ENCODE peak calls at places on chromosomes 6 and 20, in five cellular contexts. Y is Peyer's patch, T is psoas muscle, C is GM23338, L is left ventricle myocardium inferior. R is an unnamed sample.

GRCh38 chr6:135170849-135171248 is 10.3 kb upstream of the MYB start:
- DNase-seq in Y (no peak), T (no peak), C (no peak), L (no peak), R (no peak)

GRCh38 chr6:77447254-77447653 is 16.0 kb downstream of the HTR1B start:
- DNase-seq in Y (no peak), T (no peak), C (no peak), L (no peak), R (no peak)

GRCh38 chr6:43308990-43309477 is 408 bp upstream of the CRIP3 start:
- DNase-seq in Y (no peak), T (no peak), C (no peak), L (no peak), R (no peak)

GRCh38 chr6:5466459-5466858 is 205.1 kb downstream of the FARS2 start:
- DNase-seq in Y (no peak), T (no peak), C (no peak), L (no peak), R (no peak)

GRCh38 chr6:167255918-167256553 is 35.1 kb upstream of the UNC93A start:
- DNase-seq in Y (no peak), T (no peak), C (peak), L (no peak), R (no peak)

GRCh38 chr20:47854687-47855212 is 69.5 kb upstream of the SULF2 start:
- DNase-seq in Y (no peak), T (no peak), C (peak), L (no peak), R (no peak)

GRCh38 chr20:24960861-24961260 is 11.8 kb downstream of the CST7 start:
- DNase-seq in Y (no peak), T (no peak), C (no peak), L (no peak), R (no peak)

GRCh38 chr6:16503919-16504554 is 257.2 kb downstream of the ATXN1 start:
- DNase-seq in Y (no peak), T (no peak), C (no peak), L (no peak), R (no peak)

GRCh38 chr20:47957135-47957534 is 171.9 kb upstream of the SULF2 start:
- DNase-seq in Y (no peak), T (no peak), C (no peak), L (no peak), R (no peak)

GRCh38 chr20:25072226-25072811 is 9.6 kb downstream of the VSX1 start:
- DNase-seq in Y (peak), T (no peak), C (no peak), L (no peak), R (no peak)

GRCh38 chr20:26277339-26277738 is 580.7 kb upstream of the ZNF337 start:
- DNase-seq in Y (no peak), T (no peak), C (no peak), L (no peak), R (no peak)

GRCh38 chr6:79413562-79414002 is 123.6 kb downstream of the LCA5 start:
- DNase-seq in Y (no peak), T (no peak), C (no peak), L (no peak), R (no peak)

GRCh38 chr6:129369737-129370136 is 340.2 kb downstream of the ARHGAP18 start:
- DNase-seq in Y (no peak), T (no peak), C (no peak), L (no peak), R (no peak)

GRCh38 chr20:13220194-13220856 is 749 bp upstream of the ISM1 start:
- DNase-seq in Y (peak), T (peak), C (peak), L (peak), R (peak)

GRCh38 chr6:129498950-129499870 is 210.8 kb downstream of the ARHGAP18 start:
- DNase-seq in Y (no peak), T (no peak), C (peak), L (no peak), R (no peak)

GRCh38 chr6:548091-548490 is 108.8 kb downstream of the HUS1B start:
- DNase-seq in Y (no peak), T (no peak), C (no peak), L (no peak), R (no peak)

GRCh38 chr20:31849306-31849930 is 4.0 kb upstream of the FOXS1 start:
- DNase-seq in Y (peak), T (no peak), C (peak), L (no peak), R (no peak)

GRCh38 chr20:9400371-9401025 is 113.9 kb upstream of the LAMP5 start:
- DNase-seq in Y (no peak), T (no peak), C (no peak), L (no peak), R (no peak)

GRCh38 chr6:26021350-26022165 is 59.0 kb downstream of the TRIM38 start:
- DNase-seq in Y (peak), T (peak), C (peak), L (peak), R (peak)

GRCh38 chr6:95768539-95768938 is 191.2 kb downstream of the MANEA start:
- DNase-seq in Y (no peak), T (no peak), C (peak), L (no peak), R (no peak)

GRCh38 chr20:1702288-1702687 is 44.7 kb upstream of the SIRPG start:
- DNase-seq in Y (no peak), T (no peak), C (no peak), L (no peak), R (no peak)

GRCh38 chr6:161578478-161578877 is 304.6 kb upstream of the AGPAT4 start:
- DNase-seq in Y (no peak), T (no peak), C (no peak), L (no peak), R (no peak)

GRCh38 chr6:147691436-147691835 is 182.9 kb downstream of the SAMD5 start:
- DNase-seq in Y (no peak), T (no peak), C (no peak), L (no peak), R (no peak)

GRCh38 chr20:43942661-43943285 is 28.1 kb downstream of the TOX2 start:
- DNase-seq in Y (peak), T (no peak), C (no peak), L (no peak), R (no peak)

GRCh38 chr6:47698342-47698787 is at the start of gene ADGRF4:
- DNase-seq in Y (peak), T (no peak), C (peak), L (no peak), R (peak)

GRCh38 chr20:38883081-38883980 is 42.9 kb upstream of the FAM83D start:
- DNase-seq in Y (peak), T (no peak), C (no peak), L (no peak), R (no peak)

GRCh38 chr6:37351027-37351426 is 2.8 kb upstream of the RNF8 start:
- DNase-seq in Y (no peak), T (no peak), C (no peak), L (no peak), R (no peak)

GRCh38 chr20:43750774-43751166 is 24.0 kb upstream of the GTSF1L start:
- DNase-seq in Y (no peak), T (no peak), C (no peak), L (no peak), R (no peak)

GRCh38 chr20:55456316-55456940 is 548.9 kb downstream of the CBLN4 start:
- DNase-seq in Y (no peak), T (no peak), C (no peak), L (no peak), R (no peak)

GRCh38 chr6:141335889-141336288 is 796.8 kb upstream of the GJE1 start:
- DNase-seq in Y (no peak), T (no peak), C (no peak), L (no peak), R (no peak)

GRCh38 chr6:4395386-4395785 is 260.0 kb upstream of the ECI2 start:
- DNase-seq in Y (no peak), T (no peak), C (no peak), L (no peak), R (no peak)

GRCh38 chr6:85856235-85856634 is 213.5 kb upstream of the SYNCRIP start:
- DNase-seq in Y (no peak), T (no peak), C (no peak), L (no peak), R (no peak)
- TF ChIP-seq CTCF in Y (no peak), T (no peak), C (no peak), L (no peak), R (no peak)

DNA sequence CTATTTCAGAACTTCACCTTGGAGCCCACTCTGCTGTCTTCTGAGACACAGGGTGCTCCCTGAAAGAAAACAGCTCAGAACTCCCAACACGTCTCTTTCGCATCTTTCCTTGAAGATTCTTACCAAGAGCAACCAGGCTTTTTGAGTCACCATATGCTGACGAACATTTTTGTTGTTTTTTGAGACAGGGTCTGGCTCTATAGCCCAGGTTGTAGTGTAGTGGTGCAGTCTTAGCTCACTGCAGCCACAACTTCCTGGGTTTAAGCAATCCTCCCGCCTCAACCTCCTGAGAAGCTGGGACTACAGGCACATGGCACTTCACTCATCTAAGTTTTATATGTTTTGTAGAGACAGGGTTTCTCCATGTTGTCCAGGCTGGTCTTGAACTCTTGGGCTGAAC is 68.5 kb downstream of the TRMT11 start:
- DNase-seq in Y (no peak), T (no peak), C (no peak), L (no peak), R (no peak)
- H3K4me3 ChIP-seq in Y (no peak), T (no peak), C (no peak), L (no peak), R (no peak)

GRCh38 chr6:69456086-69456485 is 340.7 kb downstream of the LMBRD1 start:
- DNase-seq in Y (no peak), T (no peak), C (no peak), L (no peak), R (no peak)
- H3K27ac ChIP-seq in Y (no peak), T (no peak), C (no peak), L (no peak), R (no peak)

DNA sequence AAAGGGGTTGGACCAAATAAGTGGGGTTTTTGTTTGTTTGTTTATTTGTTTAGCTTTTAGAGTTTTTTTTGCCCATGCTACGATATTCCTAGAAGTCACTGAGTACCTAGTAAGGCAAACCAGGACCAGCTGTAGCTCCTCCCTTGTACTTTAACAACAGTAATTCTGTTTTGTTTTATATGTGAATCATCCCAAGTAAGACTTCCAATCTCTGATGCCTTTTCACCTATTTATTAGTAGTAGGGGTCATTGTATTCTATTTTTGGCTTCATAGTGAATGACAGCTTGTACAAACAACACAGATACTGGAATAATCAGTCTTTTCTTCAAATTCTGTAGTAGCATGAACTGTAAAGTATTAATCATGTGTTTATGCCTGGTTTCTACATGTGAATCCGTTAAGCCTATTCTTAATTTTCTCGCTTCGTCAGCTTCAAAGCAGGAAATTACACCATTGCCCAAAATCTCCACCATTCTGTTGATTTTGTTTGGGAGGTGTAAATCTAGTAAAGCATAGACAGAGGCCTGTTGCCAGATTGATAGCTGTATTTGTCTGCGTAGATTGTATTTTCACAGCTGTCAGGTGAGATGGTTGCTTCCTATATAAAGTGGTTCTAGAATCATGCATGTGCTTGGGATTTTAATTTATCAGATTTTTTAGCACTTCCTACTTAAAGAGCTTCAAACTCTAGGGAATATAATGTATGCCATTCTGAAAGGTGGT is 151.5 kb upstream of the FLRT3 start:
- DNase-seq in Y (no peak), T (no peak), C (no peak), L (no peak), R (no peak)
- TF ChIP-seq CTCF in Y (no peak), T (no peak), C (no peak), L (no peak), R (no peak)

GRCh38 chr6:31720196-31720770 is 1.3 kb downstream of the LY6G6C start:
- DNase-seq in Y (no peak), T (no peak), C (no peak), L (no peak), R (no peak)
- H3K4me3 ChIP-seq in Y (no peak), T (no peak), C (no peak), L (no peak), R (no peak)

DNA sequence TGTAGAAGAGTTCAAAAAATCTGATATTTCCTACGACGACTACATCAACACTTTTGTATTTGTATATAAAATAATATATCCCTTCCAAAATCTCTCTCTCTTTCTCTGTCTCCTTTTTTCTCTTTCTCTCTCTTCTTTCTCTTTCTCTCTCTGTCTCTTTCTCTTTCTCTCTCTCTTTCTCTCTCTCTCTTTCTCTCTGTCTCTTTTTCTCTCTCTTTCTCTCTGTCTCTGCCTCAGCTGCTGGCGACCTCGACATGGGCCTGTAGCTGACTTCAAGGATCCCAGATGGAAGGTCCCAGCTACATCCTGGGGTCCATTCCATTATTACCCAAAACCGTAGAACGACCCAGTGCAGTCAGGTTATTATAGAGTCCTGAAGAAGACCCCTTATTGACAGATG is 90.0 kb downstream of the CD24 start:
- DNase-seq in Y (no peak), T (no peak), C (no peak), L (no peak), R (no peak)
- H3K27ac ChIP-seq in Y (no peak), T (no peak), C (no peak), L (no peak), R (no peak)

GRCh38 chr20:62118113-62119043 is 3.9 kb upstream of the LSM14B start:
- DNase-seq in Y (no peak), T (no peak), C (no peak), L (no peak), R (no peak)

GRCh38 chr20:62116558-62117361 is 5.5 kb upstream of the LSM14B start:
- DNase-seq in Y (no peak), T (no peak), C (no peak), L (no peak), R (no peak)

GRCh38 chr20:62119101-62119500 is 3.2 kb upstream of the LSM14B start:
- DNase-seq in Y (no peak), T (no peak), C (no peak), L (no peak), R (no peak)

GRCh38 chr20:62117658-62118057 is 4.6 kb upstream of the LSM14B start:
- DNase-seq in Y (no peak), T (peak), C (no peak), L (peak), R (no peak)

DNA sequence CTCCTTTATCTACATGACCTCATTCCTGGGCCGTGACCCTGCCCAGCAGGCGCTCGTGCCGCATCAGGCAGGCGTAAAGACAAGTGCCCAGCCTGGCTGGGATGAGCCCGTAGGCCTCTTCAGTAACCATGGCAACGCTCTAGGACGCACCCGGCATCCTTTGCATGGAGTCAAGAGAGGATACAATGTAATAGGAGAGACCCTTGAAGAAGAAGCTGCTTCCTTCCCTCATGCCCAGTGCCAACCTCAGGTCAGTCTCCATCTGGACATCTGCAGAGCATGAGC is 5.0 kb upstream of the LSM14B start:
- DNase-seq in Y (no peak), T (no peak), C (no peak), L (no peak), R (no peak)
- TF ChIP-seq CTCF in Y (no peak), T (no peak), C (no peak), L (no peak), R (no peak)

GRCh38 chr20:53878262-53879047 is 191.9 kb downstream of the BCAS1 start:
- DNase-seq in Y (no peak), T (no peak), C (no peak), L (no peak), R (no peak)
- H3K4me3 ChIP-seq in Y (no peak), T (no peak), C (no peak), L (no peak), R (no peak)

R was measured in uterus.